ENCODE peak calls at places on chromosomes 1 and 21, in ten cellular contexts. Y is neuronal stem cell, Q is OCI-LY7, X is cardiac muscle cell, D is uterus, V is thoracic aorta, J is aorta, N is pancreas, F is heart right ventricle, S is tibial artery. I is an unnamed sample.

GRCh38 chr1:203424861-203425667 is 50.5 kb upstream of the PRELP start:
- DNase-seq in S (no peak), F (no peak), J (no peak), V (no peak), X (no peak), N (no peak), Q (no peak), Y (no peak), D (no peak), I (peak; percentile 31)

GRCh38 chr1:68495968-68496679 is 758 bp downstream of the DEPDC1 start:
- DNase-seq in Y (peak; percentile 26), S (no peak), V (no peak), D (no peak), J (no peak), Q (peak; percentile 49), F (no peak), N (no peak), X (peak; percentile 23), I (no peak)

GRCh38 chr21:25831300-25831699 is 96.5 kb downstream of the GABPA start:
- DNase-seq in X (no peak), F (no peak), Q (no peak), J (no peak), S (no peak), N (no peak), Y (no peak), V (no peak), D (no peak), I (no peak)

GRCh38 chr1:167022384-167022783 is 33.3 kb downstream of the MAEL start:
- DNase-seq in J (no peak), N (no peak), V (no peak), D (no peak), X (no peak), Y (no peak), S (no peak), Q (no peak), F (no peak), I (no peak)

GRCh38 chr1:147509786-147510360 is 31.4 kb upstream of the BCL9 start:
- DNase-seq in Q (no peak), N (no peak), V (no peak), D (peak; percentile 37), Y (no peak), X (peak; percentile 66), J (no peak), F (no peak), S (no peak), I (no peak)

GRCh38 chr1:156390409-156391144 is 21.6 kb downstream of the RHBG start:
- DNase-seq in N (no peak), J (no peak), Y (no peak), Q (no peak), X (no peak), F (no peak), D (no peak), S (no peak), V (no peak), I (no peak)

GRCh38 chr1:147598631-147599361 is 57.5 kb downstream of the BCL9 start:
- DNase-seq in Y (peak; percentile 23), Q (peak; percentile 51), V (no peak), X (peak; percentile 79), S (peak; percentile 38), J (peak; percentile 69), N (peak; percentile 67), F (peak; percentile 54), D (peak; percentile 21), I (peak; percentile 39)

GRCh38 chr21:17900281-17900989 is 81.3 kb upstream of the C21orf91 start:
- DNase-seq in S (no peak), N (no peak), F (peak; percentile 51), J (no peak), X (no peak), Q (no peak), V (no peak), Y (no peak), D (no peak), I (no peak)

GRCh38 chr1:8571200-8571984 is 246.0 kb downstream of the RERE start:
- DNase-seq in Q (peak; percentile 64), V (no peak), S (peak; percentile 32), D (no peak), N (no peak), X (peak; percentile 45), F (no peak), Y (no peak), J (no peak), I (no peak)

GRCh38 chr21:28776251-28776650 is 216.4 kb downstream of the LTN1 start:
- DNase-seq in N (no peak), J (no peak), F (no peak), Q (no peak), X (no peak), D (no peak), Y (no peak), V (no peak), S (no peak), I (no peak)

GRCh38 chr1:1001631-1002300 is 1.9 kb upstream of the HES4 start:
- DNase-seq in D (peak; percentile 84), F (peak; percentile 87), N (peak; percentile 86), V (no peak), S (peak; percentile 68), X (peak; percentile 84), Y (peak; percentile 76), Q (peak; percentile 25), J (peak; percentile 79), I (peak; percentile 88)

GRCh38 chr1:229579101-229579651 is 20.7 kb upstream of the ABCB10 start:
- DNase-seq in F (peak; percentile 57), X (no peak), V (no peak), S (peak; percentile 32), D (peak; percentile 24), Y (peak; percentile 21), Q (peak; percentile 36), J (peak; percentile 62), N (no peak), I (no peak)

GRCh38 chr21:36425286-36425685 is 40.1 kb downstream of the CHAF1B start:
- DNase-seq in Q (no peak), X (no peak), D (no peak), N (no peak), F (no peak), J (no peak), V (no peak), S (no peak), Y (no peak), I (no peak)

GRCh38 chr1:50424940-50425375 is 1.7 kb upstream of the DMRTA2 start:
- DNase-seq in N (no peak), S (no peak), F (no peak), X (no peak), D (no peak), Y (no peak), Q (no peak), J (no peak), V (no peak), I (no peak)
- H3K4me3 ChIP-seq in N (no peak overlapping the region), S (peak overlapping the region; percentile 7), F (no peak overlapping the region), X (no peak overlapping the region), D (no peak overlapping the region), Y (no peak overlapping the region), Q (no peak overlapping the region), J (no peak overlapping the region), V (peak overlapping the region; percentile 65), I (peak overlapping the region; percentile 57)

DNA sequence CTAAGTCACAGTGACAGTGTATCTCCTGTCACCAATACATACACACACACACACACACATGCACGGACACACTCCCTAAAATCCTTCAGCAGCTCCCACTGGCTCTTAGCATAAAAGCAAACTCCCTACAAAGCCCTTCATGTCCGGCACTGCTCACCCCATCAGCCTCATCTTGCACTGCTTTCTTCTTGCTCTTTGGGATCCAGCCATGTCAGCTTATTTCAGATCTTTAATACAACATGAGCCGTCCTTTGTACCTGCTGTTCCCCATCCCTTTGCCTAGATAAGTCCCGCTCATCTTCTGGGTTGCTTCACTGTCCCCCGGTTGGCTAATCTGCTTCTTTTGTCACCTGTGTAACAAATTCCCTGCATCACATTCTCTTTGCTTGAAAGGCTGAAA is 82.1 kb upstream of the VAV3 start:
- DNase-seq in J (no peak), X (no peak), D (no peak), Q (no peak), F (no peak), Y (no peak), N (no peak), V (no peak), S (no peak), I (no peak)
- H3K4me1 ChIP-seq in J (no peaks in the 10 kb centered on the region), X (peaks cover 24% of the 10 kb centered on the region), D (no peaks in the 10 kb centered on the region), Q (peaks cover 14% of the 10 kb centered on the region), F (peaks cover 6% of the 10 kb centered on the region), Y (peaks cover 16% of the 10 kb centered on the region), N (peaks cover 12% of the 10 kb centered on the region), V (no peaks in the 10 kb centered on the region), S (no peaks in the 10 kb centered on the region), I (no peaks in the 10 kb centered on the region)

GRCh38 chr1:226886142-226886901 is 15.9 kb downstream of the PSEN2 start:
- DNase-seq in V (no peak), F (no peak), Y (no peak), D (no peak), S (no peak), Q (no peak), N (no peak), J (no peak), X (no peak), I (no peak)
- H3K4me3 ChIP-seq in V (no peak overlapping the region), F (no peak overlapping the region), Y (no peak overlapping the region), D (no peak overlapping the region), S (no peak overlapping the region), Q (no peak overlapping the region), N (no peak overlapping the region), J (no peak overlapping the region), X (no peak overlapping the region), I (no peak overlapping the region)

GRCh38 chr1:27005166-27005530 is 7.5 kb downstream of the TENT5B start:
- DNase-seq in S (no peak), F (no peak), J (no peak), N (no peak), Y (no peak), D (no peak), Q (no peak), V (no peak), X (no peak), I (no peak)

GRCh38 chr1:27005648-27006496 is 6.8 kb downstream of the TENT5B start:
- DNase-seq in Y (no peak), F (no peak), D (no peak), V (no peak), X (no peak), N (no peak), S (no peak), J (no peak), Q (no peak), I (no peak)

GRCh38 chr1:27006683-27007082 is 6.0 kb downstream of the TENT5B start:
- DNase-seq in X (no peak), Q (no peak), J (no peak), D (no peak), N (no peak), Y (no peak), S (no peak), F (no peak), V (no peak), I (no peak)

GRCh38 chr1:27003745-27004470 is 8.7 kb downstream of the TENT5B start:
- DNase-seq in Y (no peak), J (no peak), F (no peak), D (no peak), N (no peak), Q (no peak), X (peak; percentile 52), S (no peak), V (no peak), I (no peak)

DNA sequence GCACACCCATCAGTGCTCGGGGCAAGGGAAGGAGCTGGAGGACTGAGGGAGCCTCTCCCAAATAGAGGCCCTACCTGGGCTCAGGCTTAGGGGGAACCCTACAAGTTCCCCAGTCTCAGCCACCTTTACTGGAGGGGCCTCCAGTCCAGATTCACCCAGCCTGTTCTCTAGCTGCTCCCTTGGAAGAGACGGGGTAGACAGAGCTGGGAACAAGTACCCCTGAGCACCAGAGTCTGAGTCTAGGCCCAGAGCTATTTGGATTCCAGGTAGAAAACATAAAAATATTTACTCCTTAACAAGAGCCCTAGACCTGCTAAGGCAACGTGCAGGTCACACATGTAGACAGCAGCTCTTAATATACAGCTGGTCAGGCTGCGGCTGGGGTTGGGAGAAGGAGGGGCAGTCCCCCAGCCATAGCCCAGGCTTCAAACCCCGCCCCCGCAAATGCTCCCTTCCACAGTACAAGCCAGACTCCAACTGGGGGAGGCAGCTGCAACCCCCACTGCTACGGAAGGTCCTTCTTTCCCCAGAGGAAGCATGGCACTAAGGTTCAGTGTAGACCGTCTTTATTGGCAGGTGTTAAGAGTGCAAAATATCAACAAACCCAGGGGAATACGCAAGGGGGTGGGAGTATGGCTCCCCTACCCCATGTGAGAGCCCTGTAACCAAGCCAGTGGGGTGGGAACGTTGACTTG is 8.0 kb downstream of the TENT5B start:
- DNase-seq in Q (no peak), J (no peak), S (no peak), D (peak; percentile 59), Y (no peak), N (no peak), V (no peak), X (peak; percentile 61), F (peak; percentile 34), I (no peak)
- H3K4me1 ChIP-seq in Q (peaks cover 7% of the 10 kb centered on the region), J (no peaks in the 10 kb centered on the region), S (no peaks in the 10 kb centered on the region), D (peaks cover 8% of the 10 kb centered on the region), Y (peaks cover 42% of the 10 kb centered on the region), N (peaks cover 2% of the 10 kb centered on the region), V (peaks cover 32% of the 10 kb centered on the region), X (peaks cover 23% of the 10 kb centered on the region), F (peaks cover 36% of the 10 kb centered on the region), I (peaks cover 39% of the 10 kb centered on the region)

I was measured in SJSA1.